ENCODE peak calls at places on chromosomes 5 and 9, in five cellular contexts. H is HS-27A; S is natural killer cell treated with Interleukin-12 subunit alpha and Interleukin-12 subunit beta and Interleukin-15 and Interleukin-18, amount 100 ng/mL, for 72 hours; C is stimulated activated CD8-positive, alpha-beta memory T cell treated with anti-CD3 and anti-CD28 coated beads, Interleukin-12 subunit alpha, Interleukin-12 subunit beta, amount 100 ng/mL, for 1 hour; A is Kasumi-1. X is an unnamed sample.

GRCh38 chr5:76807296-76807695 is 11.5 kb upstream of the F2RL1 start:
- DNase-seq in H (no peak), S (no peak), C (no peak), A (no peak), X (peak)

GRCh38 chr5:163993126-163993525 is 487.7 kb downstream of the MAT2B start:
- DNase-seq in H (no peak), S (no peak), A (no peak), C (no peak), X (no peak)

GRCh38 chr5:91556-92263 is at the start of gene PLEKHG4B:
- DNase-seq in S (no peak), C (no peak), A (peak), H (no peak), X (no peak)

GRCh38 chr5:52725065-52725746 is 62.5 kb upstream of the ITGA1 start:
- DNase-seq in H (no peak), C (peak), A (peak), S (no peak), X (no peak)

GRCh38 chr5:133827001-133827400 is 141.4 kb downstream of the C5orf15 start:
- DNase-seq in C (no peak), A (no peak), S (no peak), H (no peak), X (peak)

GRCh38 chr9:110029422-110029814 is 178.5 kb downstream of the C9orf152 start:
- DNase-seq in H (peak), A (peak), S (no peak), C (no peak), X (peak)

GRCh38 chr5:173514666-173515065 is 101.8 kb downstream of the BOD1 start:
- DNase-seq in H (peak), A (no peak), C (no peak), S (no peak), X (no peak)

GRCh38 chr5:65480306-65480865 is 1.3 kb downstream of the ADAMTS6 start:
- DNase-seq in A (peak), H (no peak), C (peak), S (no peak), X (peak)

GRCh38 chr5:132655821-132656773 is 1.9 kb upstream of the IL13 start:
- DNase-seq in H (no peak), S (peak), C (no peak), A (no peak), X (no peak)

GRCh38 chr5:73312146-73312871 is 136.3 kb downstream of the FOXD1 start:
- DNase-seq in C (no peak), A (peak), S (no peak), H (peak), X (peak)

GRCh38 chr5:102765350-102765749 is 10.2 kb downstream of the PAM start:
- DNase-seq in H (no peak), S (no peak), C (no peak), A (no peak), X (no peak)

GRCh38 chr9:3824062-3824461 is 298.3 kb upstream of the RFX3 start:
- DNase-seq in A (no peak), C (no peak), S (no peak), H (no peak), X (no peak)

GRCh38 chr5:14060218-14060617 is 82.9 kb upstream of the TRIO start:
- DNase-seq in A (no peak), H (no peak), C (no peak), S (no peak), X (no peak)

GRCh38 chr5:37214550-37214949 is 34.6 kb downstream of the CPLANE1 start:
- DNase-seq in C (no peak), A (peak), S (no peak), H (no peak), X (no peak)

GRCh38 chr5:64323591-64323990 is 157.9 kb downstream of the RNF180 start:
- DNase-seq in C (no peak), H (no peak), A (peak), S (no peak), X (no peak)

GRCh38 chr5:117701067-117701466 is 1126.4 kb upstream of the SEMA6A start:
- DNase-seq in C (no peak), A (no peak), S (no peak), H (no peak), X (no peak)

GRCh38 chr5:72815580-72816296 is 723 bp upstream of the TNPO1 start:
- DNase-seq in S (no peak), A (peak), H (peak), C (no peak), X (no peak)

GRCh38 chr9:113998114-113998513 is 80.0 kb downstream of the AMBP start:
- DNase-seq in H (no peak), C (no peak), S (peak), A (no peak), X (no peak)

GRCh38 chr9:92341578-92341977 is 15.8 kb downstream of the CENPP start:
- DNase-seq in H (no peak), C (no peak), S (no peak), A (no peak), X (no peak)

GRCh38 chr9:6354072-6354686 is 26.0 kb downstream of the TPD52L3 start:
- DNase-seq in S (peak), H (peak), C (peak), A (peak), X (peak)

GRCh38 chr9:121815084-121815483 is 163.7 kb downstream of the DAB2IP start:
- DNase-seq in A (no peak), H (no peak), S (no peak), C (no peak), X (no peak)

GRCh38 chr5:40916213-40916612 is 6.9 kb downstream of the C7 start:
- DNase-seq in C (no peak), S (no peak), A (no peak), H (no peak), X (no peak)